ENCODE peak calls at places on chromosomes 7 and 10, in eight cellular contexts. J, S, I, V, U, E, L and W are unnamed samples.

GRCh38 chr7:157952841-157953645 is 616.2 kb downstream of the DNAJB6 start:
- DNase-seq in J (no peak), L (no peak), S (no peak), U (no peak), V (no peak), I (no peak), E (no peak), W (no peak)

GRCh38 chr7:7581531-7582179 is 15.0 kb downstream of the MIOS start:
- DNase-seq in V (no peak), I (no peak), U (no peak), J (no peak), S (no peak), L (no peak), E (no peak), W (no peak)

GRCh38 chr10:13414855-13415254 is 66.8 kb upstream of the SEPHS1 start:
- DNase-seq in S (peak), J (no peak), U (no peak), I (no peak), V (peak), L (peak), E (peak), W (no peak)

GRCh38 chr7:50868426-50869100 is 85.9 kb upstream of the GRB10 start:
- DNase-seq in U (no peak), S (peak), I (no peak), L (no peak), J (no peak), E (no peak), V (no peak), W (no peak)

GRCh38 chr7:78161781-78162180 is 363.2 kb downstream of the PHTF2 start:
- DNase-seq in L (no peak), E (no peak), V (no peak), I (no peak), J (no peak), S (no peak), U (no peak), W (no peak)

GRCh38 chr7:102925962-102926825 is 13.4 kb downstream of the LRRC17 start:
- DNase-seq in U (no peak), E (no peak), L (no peak), V (no peak), J (no peak), I (no peak), S (no peak), W (no peak)

GRCh38 chr10:1240341-1240775 is 184.2 kb downstream of the WDR37 start:
- DNase-seq in L (no peak), I (no peak), J (no peak), E (no peak), U (peak), S (no peak), V (no peak), W (no peak)

GRCh38 chr7:103989785-103990775 is 622 bp upstream of the RELN start:
- DNase-seq in S (peak), L (no peak), I (no peak), V (no peak), U (no peak), J (no peak), E (peak), W (peak)

GRCh38 chr7:30974605-30975256 is 11.0 kb downstream of the GHRHR start:
- DNase-seq in V (peak), U (no peak), E (peak), J (no peak), I (no peak), L (peak), S (peak), W (peak)

GRCh38 chr10:14556285-14556956 is 218.3 kb downstream of the FAM107B start:
- DNase-seq in U (peak), E (peak), S (no peak), L (no peak), J (no peak), I (no peak), V (peak), W (peak)

GRCh38 chr7:47195641-47196040 is 386.3 kb downstream of the TNS3 start:
- DNase-seq in U (no peak), S (no peak), E (no peak), I (no peak), L (no peak), J (no peak), V (no peak), W (no peak)

GRCh38 chr10:12350925-12351324 is 1.6 kb downstream of the CAMK1D start:
- DNase-seq in S (no peak), V (no peak), J (no peak), E (no peak), L (peak), U (no peak), I (no peak), W (no peak)

GRCh38 chr7:19491821-19492452 is 216.9 kb downstream of the POLR1F start:
- DNase-seq in E (peak), V (no peak), I (no peak), L (no peak), J (peak), S (peak), U (no peak), W (peak)

GRCh38 chr10:123480845-123481244 is 185.3 kb upstream of the GPR26 start:
- DNase-seq in E (no peak), U (no peak), S (no peak), I (no peak), V (no peak), J (no peak), L (no peak), W (no peak)

GRCh38 chr10:71684356-71685173 is 35.0 kb downstream of the C10orf105 start:
- DNase-seq in I (no peak), U (no peak), S (no peak), L (peak), V (peak), E (no peak), J (no peak), W (no peak)

GRCh38 chr10:33193867-33194521 is 140.5 kb downstream of the NRP1 start:
- DNase-seq in J (peak), E (peak), S (peak), I (no peak), U (no peak), L (peak), V (no peak), W (peak)

GRCh38 chr7:65722361-65722792 is 150.5 kb upstream of the VKORC1L1 start:
- DNase-seq in J (no peak), S (peak), V (peak), U (peak), L (peak), I (peak), E (peak), W (peak)

GRCh38 chr10:90635111-90635798 is 222.6 kb downstream of the HTR7 start:
- DNase-seq in U (no peak), J (no peak), V (no peak), S (no peak), L (no peak), E (no peak), I (no peak), W (no peak)

GRCh38 chr10:114703377-114704125 is 45.5 kb upstream of the ABLIM1 start:
- DNase-seq in L (no peak), E (peak), V (no peak), I (no peak), U (no peak), J (no peak), S (no peak), W (peak)

GRCh38 chr7:51075681-51076580 is 240.7 kb downstream of the COBL start:
- DNase-seq in I (no peak), U (no peak), J (no peak), E (peak), V (no peak), L (no peak), S (no peak), W (peak)

GRCh38 chr10:113960617-113961260 is 82.9 kb upstream of the ADRB1 start:
- DNase-seq in E (no peak), L (peak), I (peak), J (no peak), V (peak), U (peak), S (peak), W (no peak)

GRCh38 chr7:11623093-11623678 is 208.8 kb downstream of the THSD7A start:
- DNase-seq in S (peak), U (no peak), L (no peak), E (peak), I (no peak), J (no peak), V (no peak), W (no peak)

GRCh38 chr7:8190121-8190895 is 71.7 kb downstream of the ICA1 start:
- DNase-seq in U (peak), J (peak), S (peak), V (no peak), E (peak), L (peak), I (peak), W (peak)

GRCh38 chr7:95628831-95629439 is 32.6 kb upstream of the PDK4 start:
- DNase-seq in J (no peak), U (no peak), L (no peak), E (peak), V (no peak), I (no peak), S (no peak), W (peak)

GRCh38 chr10:79331226-79331625 is 16.0 kb upstream of the PPIF start:
- DNase-seq in J (no peak), I (no peak), S (peak), L (no peak), E (no peak), V (no peak), U (no peak), W (no peak)

GRCh38 chr10:102948163-102948562 is 30.1 kb downstream of the CNNM2 start:
- DNase-seq in V (no peak), L (no peak), U (no peak), E (no peak), I (no peak), J (no peak), S (no peak), W (no peak)

GRCh38 chr10:74194999-74195398 is 44.0 kb downstream of the ADK start:
- DNase-seq in V (no peak), U (no peak), E (no peak), J (no peak), S (no peak), L (no peak), I (no peak), W (no peak)

GRCh38 chr7:46752881-46753366 is 829.0 kb downstream of the TNS3 start:
- DNase-seq in S (peak), U (no peak), J (peak), L (no peak), E (peak), I (no peak), V (no peak), W (peak)

GRCh38 chr7:94088560-94088959 is 84.4 kb upstream of the BET1 start:
- DNase-seq in S (no peak), J (no peak), E (no peak), V (no peak), U (no peak), I (no peak), L (no peak), W (peak)

GRCh38 chr10:64733980-64734379 is 1212.8 kb downstream of the REEP3 start:
- DNase-seq in U (no peak), E (peak), V (peak), L (peak), J (no peak), S (no peak), I (no peak), W (peak)

GRCh38 chr7:159015081-159015893 is 129.4 kb downstream of the VIPR2 start:
- DNase-seq in E (no peak), J (no peak), U (no peak), I (no peak), L (no peak), S (peak), V (peak), W (no peak)

GRCh38 chr7:30977896-30978564 is 14.3 kb downstream of the GHRHR start:
- DNase-seq in E (peak), L (peak), I (no peak), V (peak), S (peak), U (no peak), J (no peak), W (peak)

GRCh38 chr10:63767512-63767911 is 246.3 kb downstream of the REEP3 start:
- DNase-seq in S (peak), U (no peak), J (no peak), L (no peak), E (peak), V (no peak), I (no peak), W (peak)

GRCh38 chr10:78215645-78216044 is 182.0 kb downstream of the RPS24 start:
- DNase-seq in L (peak), J (no peak), U (no peak), E (no peak), V (no peak), I (no peak), S (no peak), W (no peak)

GRCh38 chr10:110634527-110635209 is 9.5 kb upstream of the RBM20 start:
- DNase-seq in E (no peak), U (no peak), J (no peak), L (peak), V (no peak), I (no peak), S (no peak), W (no peak)

GRCh38 chr7:106313456-106313891 is 28.7 kb upstream of the NAMPT start:
- DNase-seq in L (no peak), E (peak), U (no peak), J (no peak), I (no peak), S (peak), V (no peak), W (no peak)

GRCh38 chr7:10888861-10889260 is 84.8 kb upstream of the PHF14 start:
- DNase-seq in I (no peak), L (no peak), V (no peak), J (no peak), S (no peak), E (peak), U (peak), W (no peak)